ENCODE peak calls at places on chromosomes 7 and 10, in seven cellular contexts. One of them, this sample, is unnamed. For H3K9me3, the result is how much of the 10 kb centered on the place peaks cover.

GRCh38 chr7:102426268-102427031 is 6.9 kb upstream of the ORAI2 start:
- DNase-seq in ovary: no peak
- DNase-seq in tibial artery: no peak
- DNase-seq in OCI-LY7: peak
- DNase-seq in cardiac muscle cell: no peak
- DNase-seq in body of pancreas: no peak
- DNase-seq in HCT116: no peak
- DNase-seq in this sample: no peak

GRCh38 chr7:95113590-95113989 is 206.2 kb downstream of the PPP1R9A start:
- DNase-seq in body of pancreas: no peak
- DNase-seq in ovary: no peak
- DNase-seq in tibial artery: no peak
- DNase-seq in OCI-LY7: no peak
- DNase-seq in cardiac muscle cell: no peak
- DNase-seq in HCT116: no peak
- DNase-seq in this sample: no peak

GRCh38 chr7:149310113-149310836 is 48.3 kb downstream of the ZNF783 start:
- DNase-seq in ovary: no peak
- DNase-seq in cardiac muscle cell: peak
- DNase-seq in tibial artery: no peak
- DNase-seq in HCT116: peak
- DNase-seq in body of pancreas: no peak
- DNase-seq in OCI-LY7: peak
- DNase-seq in this sample: peak

GRCh38 chr10:62582804-62583208 is 208.6 kb downstream of the ZNF365 start:
- DNase-seq in body of pancreas: peak
- DNase-seq in HCT116: no peak
- DNase-seq in ovary: peak
- DNase-seq in cardiac muscle cell: peak
- DNase-seq in OCI-LY7: no peak
- DNase-seq in tibial artery: peak
- DNase-seq in this sample: no peak

GRCh38 chr7:115851291-115851690 is 179.3 kb downstream of the TFEC start:
- DNase-seq in tibial artery: no peak
- DNase-seq in HCT116: peak
- DNase-seq in body of pancreas: no peak
- DNase-seq in ovary: no peak
- DNase-seq in cardiac muscle cell: peak
- DNase-seq in OCI-LY7: peak
- DNase-seq in this sample: peak

GRCh38 chr10:104197364-104197763 is 34.8 kb downstream of the CFAP43 start:
- DNase-seq in tibial artery: no peak
- DNase-seq in ovary: no peak
- DNase-seq in HCT116: peak
- DNase-seq in cardiac muscle cell: no peak
- DNase-seq in body of pancreas: no peak
- DNase-seq in OCI-LY7: no peak
- DNase-seq in this sample: no peak

GRCh38 chr7:20280475-20281351 is 50.0 kb upstream of the ITGB8 start:
- DNase-seq in OCI-LY7: no peak
- DNase-seq in tibial artery: no peak
- DNase-seq in cardiac muscle cell: peak
- DNase-seq in HCT116: no peak
- DNase-seq in body of pancreas: no peak
- DNase-seq in ovary: no peak
- DNase-seq in this sample: no peak

GRCh38 chr7:45296748-45297147 is 139.2 kb downstream of the RAMP3 start:
- DNase-seq in body of pancreas: no peak
- DNase-seq in tibial artery: no peak
- DNase-seq in HCT116: no peak
- DNase-seq in ovary: no peak
- DNase-seq in OCI-LY7: no peak
- DNase-seq in cardiac muscle cell: no peak
- DNase-seq in this sample: no peak

GRCh38 chr10:74051729-74052342 is 53.9 kb downstream of the VCL start:
- DNase-seq in HCT116: no peak
- DNase-seq in tibial artery: no peak
- DNase-seq in body of pancreas: no peak
- DNase-seq in cardiac muscle cell: no peak
- DNase-seq in ovary: no peak
- DNase-seq in OCI-LY7: no peak
- DNase-seq in this sample: no peak

GRCh38 chr7:122383934-122384333 is 79.4 kb upstream of the FEZF1 start:
- DNase-seq in cardiac muscle cell: no peak
- DNase-seq in body of pancreas: no peak
- DNase-seq in HCT116: no peak
- DNase-seq in ovary: no peak
- DNase-seq in OCI-LY7: no peak
- DNase-seq in tibial artery: no peak
- DNase-seq in this sample: no peak

GRCh38 chr10:73159038-73159648 is 8.7 kb downstream of the ECD start:
- DNase-seq in tibial artery: peak
- DNase-seq in OCI-LY7: peak
- DNase-seq in HCT116: no peak
- DNase-seq in ovary: peak
- DNase-seq in cardiac muscle cell: peak
- DNase-seq in body of pancreas: peak
- DNase-seq in this sample: peak

DNA sequence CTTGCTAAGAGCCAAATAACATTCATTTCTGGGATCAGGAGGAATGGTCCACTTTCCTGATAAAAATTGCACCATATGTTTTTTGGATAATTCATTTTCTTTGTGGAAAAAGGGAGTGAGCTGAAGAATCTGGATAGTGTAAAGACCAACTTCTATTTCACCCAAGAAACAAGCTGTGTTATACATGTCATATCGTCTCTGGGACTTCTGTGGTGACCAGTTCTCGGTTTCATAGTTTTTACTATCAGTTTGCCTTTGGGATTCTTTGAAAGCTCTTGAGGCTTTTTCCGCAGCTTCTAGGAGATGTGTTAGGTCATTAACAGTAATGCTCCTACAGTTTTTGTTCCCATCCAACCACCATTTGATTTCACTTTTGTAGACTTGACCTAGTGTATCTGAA is 14.4 kb upstream of the SAMD9 start:
- DNase-seq in HCT116: no peak
- DNase-seq in OCI-LY7: no peak
- DNase-seq in ovary: no peak
- DNase-seq in tibial artery: no peak
- DNase-seq in cardiac muscle cell: no peak
- DNase-seq in body of pancreas: no peak
- DNase-seq in this sample: no peak
- H3K9me3 ChIP-seq in HCT116: under half
- H3K9me3 ChIP-seq in OCI-LY7: under half
- H3K9me3 ChIP-seq in ovary: under half
- H3K9me3 ChIP-seq in tibial artery: half or more
- H3K9me3 ChIP-seq in cardiac muscle cell: under half
- H3K9me3 ChIP-seq in body of pancreas: under half
- H3K9me3 ChIP-seq in this sample: under half

DNA sequence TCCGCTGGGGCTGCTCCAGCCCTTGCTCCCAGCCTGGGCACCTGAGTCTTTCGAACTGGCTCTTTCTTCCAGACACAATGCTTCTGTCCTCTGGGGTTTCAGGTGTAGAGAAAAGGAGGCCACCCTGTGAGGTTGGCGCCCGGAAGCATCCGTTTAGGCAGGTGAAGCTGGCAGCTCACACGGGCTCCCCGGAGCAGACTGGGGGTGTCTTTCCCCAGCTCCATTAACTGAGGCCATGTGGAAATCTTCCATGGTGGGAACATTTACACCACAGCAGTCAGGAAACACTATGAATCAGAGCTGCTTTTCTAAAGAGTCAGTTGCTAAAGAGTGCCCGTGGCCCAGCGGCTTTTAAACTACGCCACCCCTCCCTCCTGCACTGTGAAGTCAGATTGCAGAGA is 29.2 kb downstream of the PRKAG2 start:
- DNase-seq in OCI-LY7: no peak
- DNase-seq in tibial artery: no peak
- DNase-seq in body of pancreas: no peak
- DNase-seq in HCT116: no peak
- DNase-seq in cardiac muscle cell: peak
- DNase-seq in ovary: no peak
- DNase-seq in this sample: no peak
- H3K9me3 ChIP-seq in OCI-LY7: under half
- H3K9me3 ChIP-seq in tibial artery: under half
- H3K9me3 ChIP-seq in body of pancreas: under half
- H3K9me3 ChIP-seq in HCT116: under half
- H3K9me3 ChIP-seq in cardiac muscle cell: under half
- H3K9me3 ChIP-seq in ovary: under half
- H3K9me3 ChIP-seq in this sample: under half

GRCh38 chr10:24762966-24763623 is 39.4 kb upstream of the ARHGAP21 start:
- DNase-seq in HCT116: no peak
- DNase-seq in body of pancreas: no peak
- DNase-seq in ovary: no peak
- DNase-seq in OCI-LY7: no peak
- DNase-seq in tibial artery: no peak
- DNase-seq in cardiac muscle cell: peak
- DNase-seq in this sample: peak
- H3K9me3 ChIP-seq in HCT116: under half
- H3K9me3 ChIP-seq in body of pancreas: under half
- H3K9me3 ChIP-seq in ovary: under half
- H3K9me3 ChIP-seq in OCI-LY7: under half
- H3K9me3 ChIP-seq in tibial artery: under half
- H3K9me3 ChIP-seq in cardiac muscle cell: under half
- H3K9me3 ChIP-seq in this sample: under half

GRCh38 chr10:43596546-43596945 is 9.7 kb upstream of the ZNF485 start:
- DNase-seq in ovary: no peak
- DNase-seq in cardiac muscle cell: no peak
- DNase-seq in tibial artery: no peak
- DNase-seq in HCT116: no peak
- DNase-seq in body of pancreas: no peak
- DNase-seq in OCI-LY7: no peak
- DNase-seq in this sample: no peak
- H3K9me3 ChIP-seq in ovary: under half
- H3K9me3 ChIP-seq in cardiac muscle cell: under half
- H3K9me3 ChIP-seq in tibial artery: under half
- H3K9me3 ChIP-seq in HCT116: under half
- H3K9me3 ChIP-seq in body of pancreas: under half
- H3K9me3 ChIP-seq in OCI-LY7: under half
- H3K9me3 ChIP-seq in this sample: under half

This sample was measured in HAP-1.